ENCODE peak calls at places on chromosomes 4 and X, in nine cellular contexts. One of them, this sample, is unnamed.

GRCh38 chrX:37921758-37922157 is 74.4 kb upstream of the DYNLT3 start:
- DNase-seq in Kasumi-1: no peak
- DNase-seq in iris pigment epithelial cell: peak
- DNase-seq in DMS53: no peak
- DNase-seq in neural crest cell: no peak
- DNase-seq in fibroblast of the conjunctiva: no peak
- DNase-seq in OCI-LY7: no peak
- DNase-seq in HL-60: no peak
- DNase-seq in colonic mucosa: no peak
- DNase-seq in this sample: peak

GRCh38 chrX:130861462-130861861 is 41.5 kb downstream of the ENOX2 start:
- DNase-seq in Kasumi-1: no peak
- DNase-seq in colonic mucosa: no peak
- DNase-seq in OCI-LY7: no peak
- DNase-seq in neural crest cell: no peak
- DNase-seq in iris pigment epithelial cell: no peak
- DNase-seq in DMS53: no peak
- DNase-seq in HL-60: no peak
- DNase-seq in fibroblast of the conjunctiva: no peak
- DNase-seq in this sample: no peak

GRCh38 chr4:167779280-167779679 is 313.1 kb upstream of the ANXA10 start:
- DNase-seq in OCI-LY7: no peak
- DNase-seq in colonic mucosa: no peak
- DNase-seq in DMS53: peak
- DNase-seq in Kasumi-1: no peak
- DNase-seq in HL-60: no peak
- DNase-seq in neural crest cell: no peak
- DNase-seq in fibroblast of the conjunctiva: no peak
- DNase-seq in iris pigment epithelial cell: no peak
- DNase-seq in this sample: no peak

GRCh38 chr4:52425751-52426326 is 233.3 kb downstream of the USP46 start:
- DNase-seq in colonic mucosa: no peak
- DNase-seq in DMS53: peak
- DNase-seq in iris pigment epithelial cell: no peak
- DNase-seq in Kasumi-1: no peak
- DNase-seq in OCI-LY7: no peak
- DNase-seq in fibroblast of the conjunctiva: no peak
- DNase-seq in HL-60: no peak
- DNase-seq in neural crest cell: no peak
- DNase-seq in this sample: no peak

GRCh38 chr4:23234716-23235115 is 542.0 kb downstream of the GBA3 start:
- DNase-seq in iris pigment epithelial cell: peak
- DNase-seq in HL-60: no peak
- DNase-seq in Kasumi-1: no peak
- DNase-seq in colonic mucosa: no peak
- DNase-seq in OCI-LY7: no peak
- DNase-seq in neural crest cell: no peak
- DNase-seq in fibroblast of the conjunctiva: no peak
- DNase-seq in DMS53: no peak
- DNase-seq in this sample: no peak

GRCh38 chr4:54103190-54103574 is 3.2 kb downstream of the GSX2 start:
- DNase-seq in fibroblast of the conjunctiva: no peak
- DNase-seq in DMS53: no peak
- DNase-seq in colonic mucosa: no peak
- DNase-seq in OCI-LY7: no peak
- DNase-seq in HL-60: no peak
- DNase-seq in iris pigment epithelial cell: no peak
- DNase-seq in Kasumi-1: no peak
- DNase-seq in neural crest cell: no peak
- DNase-seq in this sample: no peak

GRCh38 chr4:82402196-82402775 is 28.0 kb downstream of the HNRNPDL start:
- DNase-seq in OCI-LY7: no peak
- DNase-seq in iris pigment epithelial cell: no peak
- DNase-seq in neural crest cell: no peak
- DNase-seq in HL-60: no peak
- DNase-seq in colonic mucosa: no peak
- DNase-seq in fibroblast of the conjunctiva: no peak
- DNase-seq in Kasumi-1: no peak
- DNase-seq in DMS53: no peak
- DNase-seq in this sample: no peak

GRCh38 chr4:8302331-8302730 is 32.8 kb downstream of the HTRA3 start:
- DNase-seq in DMS53: no peak
- DNase-seq in fibroblast of the conjunctiva: no peak
- DNase-seq in HL-60: no peak
- DNase-seq in OCI-LY7: no peak
- DNase-seq in colonic mucosa: no peak
- DNase-seq in Kasumi-1: no peak
- DNase-seq in iris pigment epithelial cell: no peak
- DNase-seq in neural crest cell: no peak
- DNase-seq in this sample: no peak

GRCh38 chr4:6582889-6583504 is 8.0 kb downstream of the MAN2B2 start:
- DNase-seq in HL-60: peak
- DNase-seq in DMS53: peak
- DNase-seq in colonic mucosa: no peak
- DNase-seq in iris pigment epithelial cell: peak
- DNase-seq in OCI-LY7: peak
- DNase-seq in Kasumi-1: peak
- DNase-seq in fibroblast of the conjunctiva: peak
- DNase-seq in neural crest cell: no peak
- DNase-seq in this sample: no peak

GRCh38 chrX:119941336-119941735 is 2.2 kb downstream of the NKAP start:
- DNase-seq in OCI-LY7: no peak
- DNase-seq in fibroblast of the conjunctiva: no peak
- DNase-seq in HL-60: no peak
- DNase-seq in neural crest cell: no peak
- DNase-seq in DMS53: no peak
- DNase-seq in Kasumi-1: no peak
- DNase-seq in iris pigment epithelial cell: no peak
- DNase-seq in colonic mucosa: no peak
- DNase-seq in this sample: no peak

GRCh38 chr4:22897520-22898108 is 204.9 kb downstream of the GBA3 start:
- DNase-seq in neural crest cell: peak
- DNase-seq in HL-60: no peak
- DNase-seq in DMS53: peak
- DNase-seq in OCI-LY7: peak
- DNase-seq in colonic mucosa: no peak
- DNase-seq in iris pigment epithelial cell: peak
- DNase-seq in fibroblast of the conjunctiva: peak
- DNase-seq in Kasumi-1: peak
- DNase-seq in this sample: no peak

GRCh38 chrX:112846114-112846513 is 5.5 kb upstream of the AMOT start:
- DNase-seq in fibroblast of the conjunctiva: no peak
- DNase-seq in OCI-LY7: no peak
- DNase-seq in colonic mucosa: peak
- DNase-seq in HL-60: no peak
- DNase-seq in DMS53: no peak
- DNase-seq in neural crest cell: no peak
- DNase-seq in iris pigment epithelial cell: no peak
- DNase-seq in Kasumi-1: no peak
- DNase-seq in this sample: no peak

GRCh38 chr4:38676986-38677385 is 13.0 kb downstream of the KLF3 start:
- DNase-seq in neural crest cell: no peak
- DNase-seq in DMS53: no peak
- DNase-seq in HL-60: no peak
- DNase-seq in OCI-LY7: no peak
- DNase-seq in iris pigment epithelial cell: no peak
- DNase-seq in colonic mucosa: no peak
- DNase-seq in Kasumi-1: no peak
- DNase-seq in fibroblast of the conjunctiva: no peak
- DNase-seq in this sample: no peak

GRCh38 chr4:84750260-84750955 is 167.5 kb downstream of the CDS1 start:
- DNase-seq in Kasumi-1: peak
- DNase-seq in iris pigment epithelial cell: peak
- DNase-seq in OCI-LY7: peak
- DNase-seq in DMS53: peak
- DNase-seq in colonic mucosa: no peak
- DNase-seq in neural crest cell: no peak
- DNase-seq in fibroblast of the conjunctiva: peak
- DNase-seq in HL-60: peak
- DNase-seq in this sample: peak

GRCh38 chr4:102687373-102687981 is 73.3 kb downstream of the MANBA start:
- DNase-seq in fibroblast of the conjunctiva: no peak
- DNase-seq in OCI-LY7: no peak
- DNase-seq in colonic mucosa: no peak
- DNase-seq in neural crest cell: no peak
- DNase-seq in Kasumi-1: no peak
- DNase-seq in HL-60: no peak
- DNase-seq in DMS53: peak
- DNase-seq in iris pigment epithelial cell: peak
- DNase-seq in this sample: no peak

GRCh38 chr4:173528378-173529321 is 1.4 kb downstream of the HAND2 start:
- DNase-seq in OCI-LY7: no peak
- DNase-seq in HL-60: no peak
- DNase-seq in fibroblast of the conjunctiva: no peak
- DNase-seq in DMS53: peak
- DNase-seq in iris pigment epithelial cell: no peak
- DNase-seq in neural crest cell: no peak
- DNase-seq in Kasumi-1: no peak
- DNase-seq in colonic mucosa: no peak
- DNase-seq in this sample: no peak

GRCh38 chr4:123843137-123843536 is 446.5 kb downstream of the SPRY1 start:
- DNase-seq in colonic mucosa: no peak
- DNase-seq in neural crest cell: no peak
- DNase-seq in DMS53: no peak
- DNase-seq in fibroblast of the conjunctiva: no peak
- DNase-seq in iris pigment epithelial cell: no peak
- DNase-seq in Kasumi-1: no peak
- DNase-seq in HL-60: no peak
- DNase-seq in OCI-LY7: no peak
- DNase-seq in this sample: no peak

GRCh38 chr4:185142563-185142910 is 529 bp upstream of the SLC25A4 start:
- DNase-seq in DMS53: peak
- DNase-seq in iris pigment epithelial cell: peak
- DNase-seq in neural crest cell: no peak
- DNase-seq in colonic mucosa: no peak
- DNase-seq in OCI-LY7: no peak
- DNase-seq in Kasumi-1: peak
- DNase-seq in HL-60: no peak
- DNase-seq in fibroblast of the conjunctiva: no peak
- DNase-seq in this sample: no peak

GRCh38 chrX:15769300-15769954 is 20.9 kb upstream of the ZRSR2 start:
- DNase-seq in Kasumi-1: no peak
- DNase-seq in neural crest cell: no peak
- DNase-seq in fibroblast of the conjunctiva: no peak
- DNase-seq in DMS53: no peak
- DNase-seq in colonic mucosa: no peak
- DNase-seq in iris pigment epithelial cell: peak
- DNase-seq in HL-60: no peak
- DNase-seq in OCI-LY7: no peak
- DNase-seq in this sample: no peak